ENCODE peak calls at places on chromosomes 11 and 22, in five cellular contexts. F is posterior cingulate gyrus; K is natural killer cell treated with Interleukin-12 subunit alpha and Interleukin-12 subunit beta and Interleukin-15 and Interleukin-18, amount 100 ng/mL, for 72 hours; L is Calu3; V is left cardiac atrium. C is an unnamed sample.

GRCh38 chr22:35418088-35418487 is 18.1 kb downstream of the MCM5 start:
- DNase-seq in F (no peak), K (no peak), L (no peak), V (no peak), C (peak)

GRCh38 chr22:25027959-25028840 is 75.7 kb downstream of the KIAA1671 start:
- DNase-seq in F (no peak), K (no peak), L (peak), V (peak), C (no peak)

GRCh38 chr11:33040127-33040861 is 922 bp downstream of the TCP11L1 start:
- DNase-seq in F (no peak), K (no peak), L (no peak), V (no peak), C (no peak)

GRCh38 chr11:8709002-8709672 is 26.5 kb downstream of the RPL27A start:
- DNase-seq in F (peak), K (no peak), L (no peak), V (peak), C (no peak)

GRCh38 chr11:134414772-134415765 is 3.0 kb upstream of the B3GAT1 start:
- DNase-seq in F (no peak), K (no peak), L (no peak), V (no peak), C (no peak)

GRCh38 chr22:31176923-31177322 is 16.9 kb downstream of the RNF185 start:
- DNase-seq in F (no peak), K (no peak), L (no peak), V (no peak), C (no peak)

GRCh38 chr11:36249271-36249670 is 40.0 kb downstream of the COMMD9 start:
- DNase-seq in F (no peak), K (no peak), L (no peak), V (no peak), C (no peak)

GRCh38 chr11:65736810-65737209 is 16.2 kb upstream of the RNASEH2C start:
- DNase-seq in F (no peak), K (no peak), L (no peak), V (no peak), C (no peak)

GRCh38 chr11:122165972-122166371 is 50.0 kb upstream of the BLID start:
- DNase-seq in F (no peak), K (no peak), L (no peak), V (no peak), C (no peak)

GRCh38 chr22:25357606-25358420 is 138.4 kb downstream of the CRYBB2 start:
- DNase-seq in F (no peak), K (no peak), L (no peak), V (no peak), C (no peak)

GRCh38 chr22:45887202-45888131 is 89.5 kb downstream of the WNT7B start:
- DNase-seq in F (peak), K (no peak), L (peak), V (no peak), C (peak)

GRCh38 chr11:35260342-35260985 is 121.5 kb downstream of the CD44 start:
- DNase-seq in F (no peak), K (no peak), L (no peak), V (no peak), C (peak)

GRCh38 chr11:13335319-13335718 is 57.7 kb downstream of the BMAL1 start:
- DNase-seq in F (peak), K (peak), L (peak), V (peak), C (no peak)

GRCh38 chr11:126355926-126356897 is 726 bp downstream of the ST3GAL4 start:
- DNase-seq in F (peak), K (peak), L (no peak), V (peak), C (no peak)

GRCh38 chr22:28984482-28985158 is 77.0 kb downstream of the C22orf31 start:
- DNase-seq in F (no peak), K (no peak), L (no peak), V (no peak), C (no peak)

GRCh38 chr11:2903672-2904011 is 18.1 kb upstream of the CDKN1C start:
- DNase-seq in F (no peak), K (no peak), L (no peak), V (no peak), C (no peak)

GRCh38 chr22:37165066-37165465 is 15.3 kb upstream of the IL2RB start:
- DNase-seq in F (no peak), K (no peak), L (no peak), V (peak), C (no peak)

GRCh38 chr11:115548878-115549528 is 44.8 kb upstream of the CADM1 start:
- DNase-seq in F (no peak), K (no peak), L (no peak), V (no peak), C (no peak)

GRCh38 chr11:38014405-38014804 is 1416.4 kb upstream of the RAG2 start:
- DNase-seq in F (no peak), K (no peak), L (no peak), V (no peak), C (no peak)

GRCh38 chr22:50600967-50601668 is 525 bp downstream of the MAPK8IP2 start:
- DNase-seq in F (no peak), K (no peak), L (no peak), V (no peak), C (no peak)

GRCh38 chr22:36433318-36434231 is 45.8 kb upstream of the MYH9 start:
- DNase-seq in F (no peak), K (no peak), L (peak), V (no peak), C (no peak)

GRCh38 chr22:47168900-47169800 is 406.7 kb downstream of the TBC1D22A start:
- DNase-seq in F (no peak), K (peak), L (peak), V (no peak), C (no peak)

GRCh38 chr22:22893891-22894739 is 6.5 kb downstream of the IGLL5 start:
- DNase-seq in F (no peak), K (no peak), L (no peak), V (no peak), C (no peak)

GRCh38 chr11:19187101-19187500 is 14.7 kb downstream of the CSRP3 start:
- DNase-seq in F (no peak), K (no peak), L (no peak), V (no peak), C (no peak)

GRCh38 chr22:17115311-17115710 is 5.8 kb downstream of the TMEM121B start:
- DNase-seq in F (no peak), K (no peak), L (no peak), V (no peak), C (no peak)

GRCh38 chr11:93652161-93652597 is 9.3 kb upstream of the CEP295 start:
- DNase-seq in F (no peak), K (no peak), L (peak), V (no peak), C (peak)

GRCh38 chr11:75780888-75781287 is 12.3 kb downstream of the DGAT2 start:
- DNase-seq in F (no peak), K (peak), L (no peak), V (no peak), C (no peak)

GRCh38 chr11:82046778-82047177 is 686.9 kb downstream of the FAM181B start:
- DNase-seq in F (no peak), K (no peak), L (no peak), V (no peak), C (no peak)

GRCh38 chr11:69799582-69799981 is 19.6 kb downstream of the FGF3 start:
- DNase-seq in F (no peak), K (no peak), L (peak), V (no peak), C (peak)

GRCh38 chr11:69936750-69937149 is 117.5 kb upstream of the FGF3 start:
- DNase-seq in F (no peak), K (no peak), L (no peak), V (no peak), C (no peak)

GRCh38 chr11:43555811-43556210 is 124.7 kb upstream of the HSD17B12 start:
- DNase-seq in F (peak), K (no peak), L (no peak), V (no peak), C (no peak)

GRCh38 chr11:3105791-3106735 is 48.8 kb upstream of the CARS1 start:
- DNase-seq in F (no peak), K (peak), L (no peak), V (no peak), C (no peak)

GRCh38 chr11:44188643-44189042 is 93.2 kb downstream of the EXT2 start:
- DNase-seq in F (no peak), K (no peak), L (no peak), V (no peak), C (no peak)

GRCh38 chr11:126114486-126115252 is 52.0 kb upstream of the CDON start:
- DNase-seq in F (no peak), K (no peak), L (no peak), V (no peak), C (peak)

GRCh38 chr11:44631831-44632230 is 66.4 kb downstream of the CD82 start:
- DNase-seq in F (no peak), K (no peak), L (no peak), V (no peak), C (no peak)

GRCh38 chr22:49838771-49839717 is 11.4 kb upstream of the BRD1 start:
- DNase-seq in F (no peak), K (peak), L (no peak), V (no peak), C (no peak)

GRCh38 chr11:77174559-77174958 is 46.5 kb downstream of the MYO7A start:
- DNase-seq in F (no peak), K (no peak), L (no peak), V (no peak), C (no peak)

GRCh38 chr22:31137721-31138120 is 2.6 kb downstream of the PLA2G3 start:
- DNase-seq in F (no peak), K (no peak), L (no peak), V (no peak), C (no peak)

C was measured in PC-9.